ENCODE peak calls at places on chromosome 11, in five cellular contexts. D is effector CD8-positive, alpha-beta T cell; L is tibial artery; H is RCC 7860; X is lower leg skin. W is an unnamed sample.

GRCh38 chr11:23903044-23903704 is 593.7 kb upstream of the LUZP2 start:
- DNase-seq in D (no peak), L (no peak), H (peak; percentile 84), X (no peak), W (no peak)

GRCh38 chr11:47376543-47377371 is 1.6 kb downstream of the SPI1 start:
- DNase-seq in D (no peak), L (peak; percentile 55), H (no peak), X (no peak), W (peak; percentile 69)

GRCh38 chr11:100928426-100928825 is 201.2 kb downstream of the PGR start:
- DNase-seq in D (no peak), L (no peak), H (peak; percentile 3), X (no peak), W (no peak)

GRCh38 chr11:113118104-113118503 is 156.9 kb downstream of the NCAM1 start:
- DNase-seq in D (no peak), L (no peak), H (no peak), X (no peak), W (no peak)

GRCh38 chr11:31972623-31973022 is 118.3 kb upstream of the RCN1 start:
- DNase-seq in D (no peak), L (no peak), H (no peak), X (no peak), W (no peak)

GRCh38 chr11:105144887-105145286 is 5.3 kb upstream of the CARD18 start:
- DNase-seq in D (no peak), L (no peak), H (no peak), X (no peak), W (no peak)

GRCh38 chr11:1949302-1949701 is 2.2 kb downstream of the MRPL23 start:
- DNase-seq in D (no peak), L (no peak), H (no peak), X (peak; percentile 5), W (peak; percentile 44)

GRCh38 chr11:18540207-18541009 is 13.7 kb upstream of the TSG101 start:
- DNase-seq in D (no peak), L (no peak), H (peak; percentile 35), X (no peak), W (no peak)

GRCh38 chr11:57313788-57314135 is 11.0 kb downstream of the TNKS1BP1 start:
- DNase-seq in D (no peak), L (no peak), H (no peak), X (no peak), W (peak; percentile 47)

GRCh38 chr11:86676533-86677154 is 4.2 kb upstream of the ME3 start:
- DNase-seq in D (no peak), L (no peak), H (no peak), X (no peak), W (no peak)

GRCh38 chr11:125494987-125495725 is 909 bp downstream of the FEZ1 start:
- DNase-seq in D (no peak), L (peak; percentile 47), H (no peak), X (peak; percentile 87), W (peak; percentile 47)

GRCh38 chr11:117045196-117045595 is 53.0 kb downstream of the SIK3 start:
- DNase-seq in D (no peak), L (no peak), H (peak; percentile 37), X (no peak), W (no peak)

GRCh38 chr11:96314326-96315050 is 28.5 kb downstream of the MAML2 start:
- DNase-seq in D (no peak), L (peak; percentile 56), H (peak; percentile 14), X (no peak), W (no peak)

GRCh38 chr11:12815931-12816494 is 141.8 kb downstream of the TEAD1 start:
- DNase-seq in D (no peak), L (no peak), H (no peak), X (no peak), W (no peak)

GRCh38 chr11:68118753-68119448 is 2.3 kb downstream of the CHKA start:
- DNase-seq in D (no peak), L (no peak), H (no peak), X (peak; percentile 65), W (no peak)

GRCh38 chr11:64661146-64661545 is 61.9 kb downstream of the NRXN2 start:
- DNase-seq in D (no peak), L (peak; percentile 64), H (no peak), X (no peak), W (peak; percentile 83)

GRCh38 chr11:86222081-86222480 is 22.5 kb upstream of the EED start:
- DNase-seq in D (no peak), L (no peak), H (no peak), X (no peak), W (no peak)

GRCh38 chr11:11973866-11974265 is 34.6 kb downstream of the DKK3 start:
- DNase-seq in D (no peak), L (no peak), H (no peak), X (no peak), W (no peak)

GRCh38 chr11:91773090-91773489 is 451.5 kb upstream of the FAT3 start:
- DNase-seq in D (no peak), L (no peak), H (no peak), X (no peak), W (no peak)

GRCh38 chr11:78037056-78037455 is 14.0 kb upstream of the KCTD14 start:
- DNase-seq in D (no peak), L (no peak), H (no peak), X (no peak), W (no peak)

GRCh38 chr11:109590782-109591181 is 168.8 kb downstream of the C11orf87 start:
- DNase-seq in D (no peak), L (no peak), H (no peak), X (no peak), W (no peak)